ENCODE peak calls at places on chromosomes 1 and 21, in five cellular contexts. One of them, this sample, is unnamed.

GRCh38 chr1:228008391-228009115 is 1.8 kb downstream of the WNT3A start:
- DNase-seq in mesenchymal stem cell: no peak
- DNase-seq in IMR-90: no peak
- DNase-seq in H9: no peak
- DNase-seq in neuronal stem cell: no peak
- DNase-seq in this sample: no peak

GRCh38 chr21:42534361-42534900 is 20.8 kb downstream of the SLC37A1 start:
- DNase-seq in mesenchymal stem cell: no peak
- DNase-seq in IMR-90: no peak
- DNase-seq in H9: peak; percentile 23
- DNase-seq in neuronal stem cell: no peak
- DNase-seq in this sample: no peak

GRCh38 chr1:178294654-178295053 is 200.8 kb downstream of the RASAL2 start:
- DNase-seq in mesenchymal stem cell: no peak
- DNase-seq in IMR-90: no peak
- DNase-seq in H9: no peak
- DNase-seq in neuronal stem cell: peak; percentile 29
- DNase-seq in this sample: peak; percentile 94

GRCh38 chr1:93749894-93750301 is 68.3 kb upstream of the BCAR3 start:
- DNase-seq in mesenchymal stem cell: no peak
- DNase-seq in IMR-90: no peak
- DNase-seq in H9: peak; percentile 58
- DNase-seq in neuronal stem cell: no peak
- DNase-seq in this sample: peak; percentile 49

GRCh38 chr1:233790662-233791371 is 113.7 kb upstream of the SLC35F3 start:
- DNase-seq in mesenchymal stem cell: peak; percentile 39
- DNase-seq in IMR-90: peak; percentile 34
- DNase-seq in H9: peak; percentile 40
- DNase-seq in neuronal stem cell: peak; percentile 44
- DNase-seq in this sample: peak; percentile 88

GRCh38 chr1:192805832-192806323 is 3.0 kb upstream of the RGS2 start:
- DNase-seq in mesenchymal stem cell: peak; percentile 96
- DNase-seq in IMR-90: peak; percentile 91
- DNase-seq in H9: no peak
- DNase-seq in neuronal stem cell: no peak
- DNase-seq in this sample: peak; percentile 61

GRCh38 chr1:16321176-16321867 is 31.0 kb downstream of the FBXO42 start:
- DNase-seq in mesenchymal stem cell: no peak
- DNase-seq in IMR-90: no peak
- DNase-seq in H9: no peak
- DNase-seq in neuronal stem cell: no peak
- DNase-seq in this sample: no peak

GRCh38 chr21:21963911-21964310 is 965.7 kb downstream of the NCAM2 start:
- DNase-seq in mesenchymal stem cell: no peak
- DNase-seq in IMR-90: no peak
- DNase-seq in H9: no peak
- DNase-seq in neuronal stem cell: no peak
- DNase-seq in this sample: no peak

GRCh38 chr21:32494946-32495703 is 82.6 kb downstream of the EVA1C start:
- DNase-seq in mesenchymal stem cell: no peak
- DNase-seq in IMR-90: peak; percentile 79
- DNase-seq in H9: no peak
- DNase-seq in neuronal stem cell: no peak
- DNase-seq in this sample: no peak

GRCh38 chr1:247332215-247332900 is 691 bp upstream of the ZNF496 start:
- DNase-seq in mesenchymal stem cell: peak; percentile 49
- DNase-seq in IMR-90: peak; percentile 42
- DNase-seq in H9: no peak
- DNase-seq in neuronal stem cell: peak; percentile 47
- DNase-seq in this sample: no peak

GRCh38 chr1:59171788-59172187 is 125.1 kb upstream of the FGGY start:
- DNase-seq in mesenchymal stem cell: no peak
- DNase-seq in IMR-90: no peak
- DNase-seq in H9: no peak
- DNase-seq in neuronal stem cell: no peak
- DNase-seq in this sample: no peak

GRCh38 chr21:26307640-26308039 is 137.1 kb upstream of the APP start:
- DNase-seq in mesenchymal stem cell: no peak
- DNase-seq in IMR-90: no peak
- DNase-seq in H9: no peak
- DNase-seq in neuronal stem cell: no peak
- DNase-seq in this sample: no peak

GRCh38 chr21:33901421-33902288 is 13.9 kb downstream of the ATP5PO start:
- DNase-seq in mesenchymal stem cell: peak; percentile 58
- DNase-seq in IMR-90: peak; percentile 67
- DNase-seq in H9: peak; percentile 88
- DNase-seq in neuronal stem cell: no peak
- DNase-seq in this sample: peak; percentile 55

GRCh38 chr1:2046225-2046917 is 3.8 kb upstream of the PRKCZ start:
- DNase-seq in mesenchymal stem cell: peak; percentile 18
- DNase-seq in IMR-90: no peak
- DNase-seq in H9: peak; percentile 94
- DNase-seq in neuronal stem cell: no peak
- DNase-seq in this sample: peak; percentile 85

GRCh38 chr1:167616521-167616920 is 13.5 kb upstream of the RCSD1 start:
- DNase-seq in mesenchymal stem cell: no peak
- DNase-seq in IMR-90: no peak
- DNase-seq in H9: no peak
- DNase-seq in neuronal stem cell: no peak
- DNase-seq in this sample: no peak

GRCh38 chr1:236422517-236422876 is 28.4 kb downstream of the EDARADD start:
- DNase-seq in mesenchymal stem cell: no peak
- DNase-seq in IMR-90: no peak
- DNase-seq in H9: no peak
- DNase-seq in neuronal stem cell: no peak
- DNase-seq in this sample: no peak

GRCh38 chr1:212214377-212214776 is 70.8 kb upstream of the PPP2R5A start:
- DNase-seq in mesenchymal stem cell: no peak
- DNase-seq in IMR-90: no peak
- DNase-seq in H9: no peak
- DNase-seq in neuronal stem cell: no peak
- DNase-seq in this sample: no peak

GRCh38 chr1:55305735-55306134 is 90.6 kb upstream of the USP24 start:
- DNase-seq in mesenchymal stem cell: peak; percentile 46
- DNase-seq in IMR-90: peak; percentile 39
- DNase-seq in H9: no peak
- DNase-seq in neuronal stem cell: no peak
- DNase-seq in this sample: peak; percentile 15

GRCh38 chr1:157517026-157517425 is 35.3 kb downstream of the FCRL5 start:
- DNase-seq in mesenchymal stem cell: no peak
- DNase-seq in IMR-90: no peak
- DNase-seq in H9: no peak
- DNase-seq in neuronal stem cell: no peak
- DNase-seq in this sample: no peak

GRCh38 chr1:1996207-1996651 is 7.4 kb downstream of the CFAP74 start:
- DNase-seq in mesenchymal stem cell: peak; percentile 36
- DNase-seq in IMR-90: peak; percentile 20
- DNase-seq in H9: no peak
- DNase-seq in neuronal stem cell: no peak
- DNase-seq in this sample: no peak

GRCh38 chr1:29162476-29163138 is 19.1 kb downstream of the SRSF4 start:
- DNase-seq in mesenchymal stem cell: no peak
- DNase-seq in IMR-90: no peak
- DNase-seq in H9: no peak
- DNase-seq in neuronal stem cell: no peak
- DNase-seq in this sample: no peak

GRCh38 chr1:19877821-19878636 is 4.2 kb upstream of the OTUD3 start:
- DNase-seq in mesenchymal stem cell: no peak
- DNase-seq in IMR-90: no peak
- DNase-seq in H9: no peak
- DNase-seq in neuronal stem cell: no peak
- DNase-seq in this sample: no peak

DNA sequence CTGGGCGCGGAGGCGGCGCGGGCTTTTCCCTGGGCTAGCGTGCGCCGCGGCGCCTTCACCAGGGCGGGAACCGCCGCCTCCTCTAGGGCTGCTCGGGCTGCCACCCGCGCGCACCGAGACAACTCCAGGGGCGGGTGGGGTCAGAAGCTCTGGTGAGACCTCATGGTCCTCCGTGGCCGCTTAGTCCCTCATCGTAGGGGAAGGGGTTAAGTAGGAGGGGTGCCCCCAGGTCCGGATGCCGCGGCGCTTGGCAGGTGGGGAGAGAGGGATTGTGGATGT is 559 bp downstream of the SERTAD4 start:
- DNase-seq in mesenchymal stem cell: peak; percentile 47
- DNase-seq in IMR-90: no peak
- DNase-seq in H9: no peak
- DNase-seq in neuronal stem cell: no peak
- DNase-seq in this sample: peak; percentile 53
- H3K23ac ChIP-seq in mesenchymal stem cell: peak overlapping the region; percentile 81
- H3K23ac ChIP-seq in IMR-90: no peak overlapping the region
- H3K23ac ChIP-seq in H9: no peak overlapping the region
- H3K23ac ChIP-seq in neuronal stem cell: peak overlapping the region; percentile 45
- H3K23ac ChIP-seq in this sample: no peak overlapping the region

DNA sequence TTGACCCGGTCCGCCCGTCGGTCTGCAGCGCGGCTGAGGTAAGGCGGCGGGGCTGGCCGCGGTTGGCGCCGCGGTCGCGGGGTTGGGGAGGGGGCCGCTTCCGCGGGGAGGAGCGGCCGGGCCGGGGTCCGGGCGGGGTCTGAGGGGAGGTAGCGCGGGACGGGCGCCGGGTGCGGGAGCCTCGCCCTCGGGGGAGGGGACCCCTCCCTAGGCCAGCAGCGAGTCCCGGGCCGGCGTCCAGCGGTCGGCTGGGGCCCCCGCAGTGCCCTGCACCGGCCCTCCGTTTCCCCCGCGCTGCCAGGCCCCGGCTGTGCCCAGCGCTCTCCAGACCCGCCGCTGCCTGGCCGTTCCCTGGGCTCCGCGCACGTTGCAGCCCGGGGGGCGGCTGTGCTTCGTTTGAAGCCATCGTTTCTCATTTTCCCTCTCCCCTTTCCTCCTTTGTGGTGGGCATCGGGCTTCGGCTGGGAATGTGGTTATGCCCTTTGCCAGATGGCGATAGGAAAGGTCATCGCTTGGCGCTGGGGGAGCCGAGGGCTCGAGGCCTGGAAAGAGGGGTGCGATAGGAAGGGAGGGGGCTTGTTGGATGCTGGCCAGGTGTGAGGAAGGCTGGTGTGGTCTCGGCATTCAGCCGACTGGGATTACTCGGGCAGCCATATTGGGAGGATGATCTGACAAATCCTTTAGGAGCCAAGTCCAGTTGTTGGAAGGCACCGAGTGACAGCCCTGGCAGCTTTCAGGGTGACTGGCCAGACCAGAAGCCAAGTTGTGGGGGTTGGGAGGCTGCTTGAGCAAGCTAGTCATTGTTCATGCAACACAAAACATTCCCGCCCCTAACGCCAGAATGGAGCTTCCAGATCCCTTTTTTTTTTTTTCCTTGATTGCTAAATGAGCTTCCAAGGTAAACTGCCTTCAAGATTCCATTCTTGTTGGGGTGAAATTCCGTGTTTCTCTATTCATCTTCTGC is 753 bp downstream of the KIF1B start:
- DNase-seq in mesenchymal stem cell: peak; percentile 92
- DNase-seq in IMR-90: peak; percentile 91
- DNase-seq in H9: peak; percentile 62
- DNase-seq in neuronal stem cell: peak; percentile 60
- DNase-seq in this sample: peak; percentile 85
- H3K14ac ChIP-seq in mesenchymal stem cell: peak overlapping the region; percentile 100
- H3K14ac ChIP-seq in IMR-90: peak overlapping the region; percentile 99
- H3K14ac ChIP-seq in H9: peak overlapping the region; percentile 72
- H3K14ac ChIP-seq in neuronal stem cell: peak overlapping the region; percentile 22
- H3K14ac ChIP-seq in this sample: peak overlapping the region; percentile 87

GRCh38 chr1:203476223-203476622 is 617 bp downstream of the PRELP start:
- DNase-seq in mesenchymal stem cell: no peak
- DNase-seq in IMR-90: no peak
- DNase-seq in H9: no peak
- DNase-seq in neuronal stem cell: no peak
- DNase-seq in this sample: no peak

GRCh38 chr1:203478986-203479385 is 3.4 kb downstream of the PRELP start:
- DNase-seq in mesenchymal stem cell: peak; percentile 10
- DNase-seq in IMR-90: no peak
- DNase-seq in H9: no peak
- DNase-seq in neuronal stem cell: no peak
- DNase-seq in this sample: no peak

GRCh38 chr1:203478231-203478630 is 2.6 kb downstream of the PRELP start:
- DNase-seq in mesenchymal stem cell: peak; percentile 38
- DNase-seq in IMR-90: no peak
- DNase-seq in H9: no peak
- DNase-seq in neuronal stem cell: no peak
- DNase-seq in this sample: no peak

GRCh38 chr1:203479646-203480045 is 4.0 kb downstream of the PRELP start:
- DNase-seq in mesenchymal stem cell: peak; percentile 65
- DNase-seq in IMR-90: peak; percentile 42
- DNase-seq in H9: no peak
- DNase-seq in neuronal stem cell: no peak
- DNase-seq in this sample: no peak

GRCh38 chr1:203477748-203478147 is 2.1 kb downstream of the PRELP start:
- DNase-seq in mesenchymal stem cell: no peak
- DNase-seq in IMR-90: no peak
- DNase-seq in H9: no peak
- DNase-seq in neuronal stem cell: no peak
- DNase-seq in this sample: no peak
- H2AK5ac ChIP-seq in mesenchymal stem cell: no peak overlapping the region
- H2AK5ac ChIP-seq in IMR-90: peak overlapping the region; percentile 12
- H2AK5ac ChIP-seq in H9: no peak overlapping the region
- H2AK5ac ChIP-seq in neuronal stem cell: peak overlapping the region; percentile 77
- H2AK5ac ChIP-seq in this sample: no peak overlapping the region

GRCh38 chr1:46058936-46059335 is 73.5 kb downstream of the PIK3R3 start:
- DNase-seq in mesenchymal stem cell: no peak
- DNase-seq in IMR-90: no peak
- DNase-seq in H9: no peak
- DNase-seq in neuronal stem cell: no peak
- DNase-seq in this sample: no peak
- H3K23ac ChIP-seq in mesenchymal stem cell: no peak overlapping the region
- H3K23ac ChIP-seq in IMR-90: no peak overlapping the region
- H3K23ac ChIP-seq in H9: no peak overlapping the region
- H3K23ac ChIP-seq in neuronal stem cell: no peak overlapping the region
- H3K23ac ChIP-seq in this sample: no peak overlapping the region

GRCh38 chr1:67429528-67430357 is 459 bp downstream of the SERBP1 start:
- DNase-seq in mesenchymal stem cell: peak; percentile 34
- DNase-seq in IMR-90: no peak
- DNase-seq in H9: no peak
- DNase-seq in neuronal stem cell: no peak
- DNase-seq in this sample: peak; percentile 39
- H3K14ac ChIP-seq in mesenchymal stem cell: peak overlapping the region; percentile 2
- H3K14ac ChIP-seq in IMR-90: peak overlapping the region; percentile 75
- H3K14ac ChIP-seq in H9: peak overlapping the region; percentile 92
- H3K14ac ChIP-seq in neuronal stem cell: peak overlapping the region; percentile 96
- H3K14ac ChIP-seq in this sample: peak overlapping the region; percentile 87

GRCh38 chr21:38511198-38511597 is 12.9 kb upstream of the ERG start:
- DNase-seq in mesenchymal stem cell: no peak
- DNase-seq in IMR-90: no peak
- DNase-seq in H9: no peak
- DNase-seq in neuronal stem cell: no peak
- DNase-seq in this sample: no peak

GRCh38 chr21:38505654-38506523 is 7.6 kb upstream of the ERG start:
- DNase-seq in mesenchymal stem cell: peak; percentile 77
- DNase-seq in IMR-90: peak; percentile 71
- DNase-seq in H9: peak; percentile 53
- DNase-seq in neuronal stem cell: peak; percentile 58
- DNase-seq in this sample: peak; percentile 77

GRCh38 chr21:38504056-38504455 is 5.8 kb upstream of the ERG start:
- DNase-seq in mesenchymal stem cell: no peak
- DNase-seq in IMR-90: no peak
- DNase-seq in H9: no peak
- DNase-seq in neuronal stem cell: no peak
- DNase-seq in this sample: no peak

GRCh38 chr21:38506606-38507331 is 8.5 kb upstream of the ERG start:
- DNase-seq in mesenchymal stem cell: peak; percentile 27
- DNase-seq in IMR-90: no peak
- DNase-seq in H9: no peak
- DNase-seq in neuronal stem cell: no peak
- DNase-seq in this sample: no peak

GRCh38 chr21:38507374-38507942 is 9.2 kb upstream of the ERG start:
- DNase-seq in mesenchymal stem cell: no peak
- DNase-seq in IMR-90: no peak
- DNase-seq in H9: no peak
- DNase-seq in neuronal stem cell: no peak
- DNase-seq in this sample: no peak
- H2AK5ac ChIP-seq in mesenchymal stem cell: no peak overlapping the region
- H2AK5ac ChIP-seq in IMR-90: no peak overlapping the region
- H2AK5ac ChIP-seq in H9: no peak overlapping the region
- H2AK5ac ChIP-seq in neuronal stem cell: no peak overlapping the region
- H2AK5ac ChIP-seq in this sample: no peak overlapping the region

This sample was measured in trophoblast cell.